ENCODE peak calls at places on chromosomes 5 and 9, in five cellular contexts. One of them, this sample, is unnamed.

GRCh38 chr5:67222243-67223033 is 25.8 kb upstream of the CD180 start:
- DNase-seq in CD4-positive, alpha-beta memory T cell: no peak
- DNase-seq in GM10248: no peak
- DNase-seq in kidney: no peak
- DNase-seq in germinal center: no peak
- DNase-seq in this sample: no peak

GRCh38 chr9:12604154-12604825 is 88.9 kb upstream of the TYRP1 start:
- DNase-seq in CD4-positive, alpha-beta memory T cell: no peak
- DNase-seq in GM10248: no peak
- DNase-seq in kidney: no peak
- DNase-seq in germinal center: no peak
- DNase-seq in this sample: peak; percentile 31

GRCh38 chr5:39340486-39340885 is 23.8 kb downstream of the C9 start:
- DNase-seq in CD4-positive, alpha-beta memory T cell: no peak
- DNase-seq in GM10248: no peak
- DNase-seq in kidney: no peak
- DNase-seq in germinal center: no peak
- DNase-seq in this sample: no peak

GRCh38 chr9:38311382-38312270 is 80.9 kb upstream of the ALDH1B1 start:
- DNase-seq in CD4-positive, alpha-beta memory T cell: no peak
- DNase-seq in GM10248: no peak
- DNase-seq in kidney: no peak
- DNase-seq in germinal center: no peak
- DNase-seq in this sample: no peak

GRCh38 chr5:174424219-174425053 is 299.9 kb upstream of the MSX2 start:
- DNase-seq in CD4-positive, alpha-beta memory T cell: no peak
- DNase-seq in GM10248: no peak
- DNase-seq in kidney: no peak
- DNase-seq in germinal center: no peak
- DNase-seq in this sample: no peak

GRCh38 chr5:72552041-72552557 is 44.9 kb upstream of the ZNF366 start:
- DNase-seq in CD4-positive, alpha-beta memory T cell: no peak
- DNase-seq in GM10248: no peak
- DNase-seq in kidney: no peak
- DNase-seq in germinal center: no peak
- DNase-seq in this sample: no peak

GRCh38 chr5:128920345-128921215 is 44.7 kb upstream of the SLC27A6 start:
- DNase-seq in CD4-positive, alpha-beta memory T cell: no peak
- DNase-seq in GM10248: no peak
- DNase-seq in kidney: no peak
- DNase-seq in germinal center: no peak
- DNase-seq in this sample: peak; percentile 52

GRCh38 chr5:393846-394275 is 49.1 kb upstream of the EXOC3 start:
- DNase-seq in CD4-positive, alpha-beta memory T cell: no peak
- DNase-seq in GM10248: no peak
- DNase-seq in kidney: no peak
- DNase-seq in germinal center: peak; percentile 1
- DNase-seq in this sample: no peak

GRCh38 chr5:3104446-3105047 is 353.1 kb upstream of the IRX2 start:
- DNase-seq in CD4-positive, alpha-beta memory T cell: no peak
- DNase-seq in GM10248: no peak
- DNase-seq in kidney: no peak
- DNase-seq in germinal center: no peak
- DNase-seq in this sample: no peak